ENCODE peak calls at places on chromosomes 4 and X, in seven cellular contexts. One of them, this sample, is unnamed. For H3K36me3 and H3K27me3, the result is how much of the 10 kb centered on the place peaks cover.

GRCh38 chr4:55817691-55818090 is 1.9 kb upstream of the EXOC1L start:
- DNase-seq in heart left ventricle: no peak
- DNase-seq in A673: no peak
- DNase-seq in mesenchymal stem cell: no peak
- DNase-seq in stomach: no peak
- DNase-seq in GM23338: no peak
- DNase-seq in tibial nerve: no peak
- DNase-seq in this sample: no peak

GRCh38 chrX:69145714-69146113 is 19.5 kb downstream of the PJA1 start:
- DNase-seq in heart left ventricle: no peak
- DNase-seq in A673: no peak
- DNase-seq in mesenchymal stem cell: no peak
- DNase-seq in stomach: no peak
- DNase-seq in GM23338: no peak
- DNase-seq in tibial nerve: no peak
- DNase-seq in this sample: no peak

GRCh38 chr4:110088670-110089069 is 109.7 kb downstream of the ELOVL6 start:
- DNase-seq in heart left ventricle: no peak
- DNase-seq in A673: no peak
- DNase-seq in mesenchymal stem cell: peak
- DNase-seq in stomach: no peak
- DNase-seq in GM23338: peak
- DNase-seq in tibial nerve: no peak
- DNase-seq in this sample: no peak

GRCh38 chrX:13676885-13677284 is 12.0 kb upstream of the RAB9A start:
- DNase-seq in heart left ventricle: no peak
- DNase-seq in A673: no peak
- DNase-seq in mesenchymal stem cell: no peak
- DNase-seq in stomach: no peak
- DNase-seq in GM23338: no peak
- DNase-seq in tibial nerve: no peak
- DNase-seq in this sample: no peak

GRCh38 chr4:165905405-165906027 is 32.5 kb downstream of the TLL1 start:
- DNase-seq in heart left ventricle: no peak
- DNase-seq in A673: no peak
- DNase-seq in mesenchymal stem cell: no peak
- DNase-seq in stomach: no peak
- DNase-seq in GM23338: no peak
- DNase-seq in tibial nerve: no peak
- DNase-seq in this sample: no peak

GRCh38 chr4:113683143-113683542 is 78.4 kb downstream of the CAMK2D start:
- DNase-seq in heart left ventricle: no peak
- DNase-seq in A673: no peak
- DNase-seq in mesenchymal stem cell: no peak
- DNase-seq in stomach: no peak
- DNase-seq in GM23338: no peak
- DNase-seq in tibial nerve: no peak
- DNase-seq in this sample: no peak

GRCh38 chrX:136146614-136147319 is 566 bp upstream of the FHL1 start:
- DNase-seq in heart left ventricle: peak
- DNase-seq in A673: no peak
- DNase-seq in mesenchymal stem cell: peak
- DNase-seq in stomach: no peak
- DNase-seq in GM23338: peak
- DNase-seq in tibial nerve: no peak
- DNase-seq in this sample: peak

GRCh38 chrX:23694606-23695005 is 27.3 kb downstream of the PRDX4 start:
- DNase-seq in heart left ventricle: peak
- DNase-seq in A673: peak
- DNase-seq in mesenchymal stem cell: peak
- DNase-seq in stomach: peak
- DNase-seq in GM23338: peak
- DNase-seq in tibial nerve: peak
- DNase-seq in this sample: peak

GRCh38 chrX:152930516-152930915 is 32.6 kb downstream of the ZNF185 start:
- DNase-seq in heart left ventricle: no peak
- DNase-seq in A673: no peak
- DNase-seq in mesenchymal stem cell: no peak
- DNase-seq in stomach: no peak
- DNase-seq in GM23338: no peak
- DNase-seq in tibial nerve: no peak
- DNase-seq in this sample: no peak

GRCh38 chr4:176784816-176785215 is 7.9 kb downstream of the VEGFC start:
- DNase-seq in heart left ventricle: no peak
- DNase-seq in A673: no peak
- DNase-seq in mesenchymal stem cell: peak
- DNase-seq in stomach: no peak
- DNase-seq in GM23338: no peak
- DNase-seq in tibial nerve: no peak
- DNase-seq in this sample: no peak

GRCh38 chr4:15778191-15778741 is at the start of gene CD38:
- DNase-seq in heart left ventricle: peak
- DNase-seq in A673: peak
- DNase-seq in mesenchymal stem cell: peak
- DNase-seq in stomach: no peak
- DNase-seq in GM23338: peak
- DNase-seq in tibial nerve: no peak
- DNase-seq in this sample: peak

GRCh38 chr4:100165809-100166208 is 24.5 kb downstream of the DDIT4L start:
- DNase-seq in heart left ventricle: no peak
- DNase-seq in A673: no peak
- DNase-seq in mesenchymal stem cell: peak
- DNase-seq in stomach: no peak
- DNase-seq in GM23338: no peak
- DNase-seq in tibial nerve: no peak
- DNase-seq in this sample: no peak

GRCh38 chr4:139552506-139552905 is 3.5 kb downstream of the SETD7 start:
- DNase-seq in heart left ventricle: no peak
- DNase-seq in A673: no peak
- DNase-seq in mesenchymal stem cell: peak
- DNase-seq in stomach: no peak
- DNase-seq in GM23338: no peak
- DNase-seq in tibial nerve: no peak
- DNase-seq in this sample: no peak

GRCh38 chr4:48974979-48975640 is 11.0 kb upstream of the CWH43 start:
- DNase-seq in heart left ventricle: no peak
- DNase-seq in A673: peak
- DNase-seq in mesenchymal stem cell: no peak
- DNase-seq in stomach: no peak
- DNase-seq in GM23338: no peak
- DNase-seq in tibial nerve: no peak
- DNase-seq in this sample: no peak

GRCh38 chrX:153514259-153514658 is 3.2 kb upstream of the ATP2B3 start:
- DNase-seq in heart left ventricle: no peak
- DNase-seq in A673: no peak
- DNase-seq in mesenchymal stem cell: no peak
- DNase-seq in stomach: no peak
- DNase-seq in GM23338: no peak
- DNase-seq in tibial nerve: no peak
- DNase-seq in this sample: no peak

GRCh38 chr4:77022581-77023133 is 53.1 kb downstream of the CCNI start:
- DNase-seq in heart left ventricle: no peak
- DNase-seq in A673: peak
- DNase-seq in mesenchymal stem cell: peak
- DNase-seq in stomach: no peak
- DNase-seq in GM23338: peak
- DNase-seq in tibial nerve: no peak
- DNase-seq in this sample: peak

GRCh38 chrX:80021611-80022010 is 7.1 kb downstream of the TBX22 start:
- DNase-seq in heart left ventricle: no peak
- DNase-seq in A673: no peak
- DNase-seq in mesenchymal stem cell: no peak
- DNase-seq in stomach: no peak
- DNase-seq in GM23338: no peak
- DNase-seq in tibial nerve: no peak
- DNase-seq in this sample: no peak

GRCh38 chr4:107392951-107393350 is 327.1 kb downstream of the PAPSS1 start:
- DNase-seq in heart left ventricle: no peak
- DNase-seq in A673: peak
- DNase-seq in mesenchymal stem cell: peak
- DNase-seq in stomach: no peak
- DNase-seq in GM23338: no peak
- DNase-seq in tibial nerve: no peak
- DNase-seq in this sample: no peak

GRCh38 chr4:3645711-3646221 is 113.5 kb upstream of the LRPAP1 start:
- DNase-seq in heart left ventricle: no peak
- DNase-seq in A673: no peak
- DNase-seq in mesenchymal stem cell: no peak
- DNase-seq in stomach: no peak
- DNase-seq in GM23338: no peak
- DNase-seq in tibial nerve: no peak
- DNase-seq in this sample: no peak

GRCh38 chr4:4960574-4960973 is 58.7 kb downstream of the CYTL1 start:
- DNase-seq in heart left ventricle: no peak
- DNase-seq in A673: no peak
- DNase-seq in mesenchymal stem cell: no peak
- DNase-seq in stomach: no peak
- DNase-seq in GM23338: no peak
- DNase-seq in tibial nerve: no peak
- DNase-seq in this sample: no peak

GRCh38 chr4:185522451-185522850 is 12.9 kb downstream of the PDLIM3 start:
- DNase-seq in heart left ventricle: no peak
- DNase-seq in A673: no peak
- DNase-seq in mesenchymal stem cell: no peak
- DNase-seq in stomach: no peak
- DNase-seq in GM23338: no peak
- DNase-seq in tibial nerve: no peak
- DNase-seq in this sample: no peak
- H3K36me3 ChIP-seq in heart left ventricle: under half
- H3K36me3 ChIP-seq in A673: under half
- H3K36me3 ChIP-seq in mesenchymal stem cell: under half
- H3K36me3 ChIP-seq in stomach: under half
- H3K36me3 ChIP-seq in GM23338: under half
- H3K36me3 ChIP-seq in tibial nerve: under half
- H3K36me3 ChIP-seq in this sample: under half

DNA sequence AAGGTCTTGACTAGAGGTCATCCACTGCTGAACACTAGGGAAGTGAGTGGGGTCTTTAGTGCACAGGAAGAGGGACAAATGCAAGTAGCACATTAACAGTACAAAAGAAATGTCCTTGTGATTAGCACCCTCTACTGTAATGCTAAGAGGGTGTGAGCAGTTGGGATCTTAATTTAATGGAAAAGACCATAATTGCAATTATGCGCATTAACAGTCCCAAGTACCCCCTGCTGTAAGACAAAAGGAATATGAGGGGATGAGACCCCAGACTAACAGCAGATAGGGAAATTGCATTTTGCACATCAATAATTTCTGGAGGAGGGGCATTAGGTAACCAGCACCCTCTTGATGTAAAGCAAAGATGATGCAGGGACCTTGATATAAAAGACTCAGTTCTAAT is 285.0 kb downstream of the CHIC1 start:
- DNase-seq in heart left ventricle: no peak
- DNase-seq in A673: no peak
- DNase-seq in mesenchymal stem cell: no peak
- DNase-seq in stomach: no peak
- DNase-seq in GM23338: no peak
- DNase-seq in tibial nerve: no peak
- DNase-seq in this sample: no peak
- H3K4me3 ChIP-seq in heart left ventricle: no peak
- H3K4me3 ChIP-seq in A673: peak
- H3K4me3 ChIP-seq in mesenchymal stem cell: peak
- H3K4me3 ChIP-seq in stomach: no peak
- H3K4me3 ChIP-seq in GM23338: peak
- H3K4me3 ChIP-seq in tibial nerve: no peak
- H3K4me3 ChIP-seq in this sample: no peak

GRCh38 chr4:121777625-121778024 is 12.7 kb upstream of the SMIM43 start:
- DNase-seq in heart left ventricle: no peak
- DNase-seq in A673: no peak
- DNase-seq in mesenchymal stem cell: no peak
- DNase-seq in stomach: no peak
- DNase-seq in GM23338: no peak
- DNase-seq in tibial nerve: no peak
- DNase-seq in this sample: no peak

GRCh38 chr4:121769341-121769740 is 4.4 kb upstream of the SMIM43 start:
- DNase-seq in heart left ventricle: no peak
- DNase-seq in A673: no peak
- DNase-seq in mesenchymal stem cell: no peak
- DNase-seq in stomach: no peak
- DNase-seq in GM23338: no peak
- DNase-seq in tibial nerve: no peak
- DNase-seq in this sample: no peak

GRCh38 chr4:121771869-121772268 is 6.9 kb upstream of the SMIM43 start:
- DNase-seq in heart left ventricle: no peak
- DNase-seq in A673: no peak
- DNase-seq in mesenchymal stem cell: no peak
- DNase-seq in stomach: no peak
- DNase-seq in GM23338: no peak
- DNase-seq in tibial nerve: no peak
- DNase-seq in this sample: no peak

GRCh38 chr4:121776610-121777401 is 11.8 kb upstream of the SMIM43 start:
- DNase-seq in heart left ventricle: no peak
- DNase-seq in A673: no peak
- DNase-seq in mesenchymal stem cell: no peak
- DNase-seq in stomach: no peak
- DNase-seq in GM23338: no peak
- DNase-seq in tibial nerve: no peak
- DNase-seq in this sample: no peak

GRCh38 chr4:121773873-121774272 is 8.9 kb upstream of the SMIM43 start:
- DNase-seq in heart left ventricle: no peak
- DNase-seq in A673: no peak
- DNase-seq in mesenchymal stem cell: no peak
- DNase-seq in stomach: no peak
- DNase-seq in GM23338: no peak
- DNase-seq in tibial nerve: no peak
- DNase-seq in this sample: no peak
- H3K27me3 ChIP-seq in heart left ventricle: under half
- H3K27me3 ChIP-seq in A673: under half
- H3K27me3 ChIP-seq in mesenchymal stem cell: under half
- H3K27me3 ChIP-seq in stomach: under half
- H3K27me3 ChIP-seq in GM23338: under half
- H3K27me3 ChIP-seq in tibial nerve: under half
- H3K27me3 ChIP-seq in this sample: under half

GRCh38 chr4:40140206-40140605 is 56.6 kb upstream of the RHOH start:
- DNase-seq in heart left ventricle: no peak
- DNase-seq in A673: no peak
- DNase-seq in mesenchymal stem cell: peak
- DNase-seq in stomach: no peak
- DNase-seq in GM23338: no peak
- DNase-seq in tibial nerve: no peak
- DNase-seq in this sample: no peak

GRCh38 chr4:40149960-40150385 is 46.9 kb upstream of the RHOH start:
- DNase-seq in heart left ventricle: peak
- DNase-seq in A673: peak
- DNase-seq in mesenchymal stem cell: peak
- DNase-seq in stomach: peak
- DNase-seq in GM23338: peak
- DNase-seq in tibial nerve: peak
- DNase-seq in this sample: peak

DNA sequence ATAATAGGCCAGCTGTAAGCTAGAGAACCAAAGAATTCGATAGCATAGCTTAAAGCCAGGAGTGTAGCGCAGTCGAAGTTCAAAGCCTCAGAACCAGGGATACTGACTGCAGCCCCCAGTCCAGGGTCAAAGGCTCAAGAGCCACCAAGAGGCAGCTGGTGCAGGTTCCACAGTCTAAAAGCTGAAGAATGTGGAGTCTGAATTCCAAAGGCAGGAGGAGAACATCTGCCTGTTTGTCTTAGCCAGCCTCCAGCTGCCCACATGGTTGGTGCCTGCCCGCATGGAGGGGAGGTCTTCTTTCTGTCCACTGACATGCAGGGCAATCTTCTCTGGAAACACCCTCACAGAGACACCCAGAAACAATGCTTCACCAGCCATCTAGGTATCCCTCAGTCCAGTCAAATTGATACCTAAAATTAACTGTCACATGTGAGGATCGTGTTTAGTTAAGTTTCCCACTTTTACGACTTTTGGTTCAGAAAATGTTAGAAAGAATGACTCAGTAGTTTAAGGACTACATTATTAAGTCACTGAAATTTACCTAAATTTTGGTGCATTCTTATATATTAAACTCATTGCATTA is 52.8 kb upstream of the RHOH start:
- DNase-seq in heart left ventricle: no peak
- DNase-seq in A673: no peak
- DNase-seq in mesenchymal stem cell: no peak
- DNase-seq in stomach: no peak
- DNase-seq in GM23338: no peak
- DNase-seq in tibial nerve: no peak
- DNase-seq in this sample: no peak
- H3K36me3 ChIP-seq in heart left ventricle: under half
- H3K36me3 ChIP-seq in A673: under half
- H3K36me3 ChIP-seq in mesenchymal stem cell: under half
- H3K36me3 ChIP-seq in stomach: under half
- H3K36me3 ChIP-seq in GM23338: under half
- H3K36me3 ChIP-seq in tibial nerve: under half
- H3K36me3 ChIP-seq in this sample: under half

This sample was measured in H7.